ENCODE peak calls at places on chromosomes 1 and 21, in five cellular contexts. U, C, J, O and A are unnamed samples.

GRCh38 chr1:97646071-97646470 is 274.8 kb downstream of the DPYD start:
- DNase-seq in U (no peak), C (no peak), J (no peak), O (no peak), A (no peak)

GRCh38 chr1:213060836-213061235 is 9.8 kb downstream of the RPS6KC1 start:
- DNase-seq in U (no peak), C (no peak), J (no peak), O (no peak), A (no peak)

GRCh38 chr1:20603473-20604464 is 14.9 kb downstream of the CDA start:
- DNase-seq in U (no peak), C (no peak), J (peak), O (peak), A (no peak)

GRCh38 chr1:175887981-175888428 is 144.6 kb upstream of the TNR start:
- DNase-seq in U (no peak), C (peak), J (peak), O (peak), A (peak)

GRCh38 chr1:7218210-7218832 is 433.1 kb downstream of the CAMTA1 start:
- DNase-seq in U (peak), C (peak), J (peak), O (peak), A (peak)

GRCh38 chr1:67146539-67146938 is 11.8 kb upstream of the C1orf141 start:
- DNase-seq in U (no peak), C (no peak), J (no peak), O (no peak), A (no peak)

GRCh38 chr1:111660204-111661150 is 40.9 kb downstream of the RAP1A start:
- DNase-seq in U (no peak), C (no peak), J (no peak), O (peak), A (no peak)

GRCh38 chr1:73673980-73674379 is 524.0 kb downstream of the LRRIQ3 start:
- DNase-seq in U (no peak), C (no peak), J (peak), O (no peak), A (no peak)

GRCh38 chr1:55275976-55276375 is 60.8 kb upstream of the USP24 start:
- DNase-seq in U (no peak), C (no peak), J (no peak), O (peak), A (no peak)

GRCh38 chr1:221994939-221995338 is 253.1 kb upstream of the DUSP10 start:
- DNase-seq in U (no peak), C (no peak), J (no peak), O (peak), A (no peak)

GRCh38 chr1:36083635-36084501 is at the start of gene TEKT2:
- DNase-seq in U (no peak), C (peak), J (no peak), O (peak), A (peak)

GRCh38 chr1:213561870-213562269 is 425.9 kb upstream of the PROX1 start:
- DNase-seq in U (no peak), C (no peak), J (no peak), O (no peak), A (no peak)

GRCh38 chr1:154972517-154973343 is 1.8 kb upstream of the CKS1B start:
- DNase-seq in U (no peak), C (peak), J (peak), O (peak), A (no peak)

GRCh38 chr1:203408485-203409229 is 57.7 kb upstream of the FMOD start:
- DNase-seq in U (no peak), C (no peak), J (peak), O (peak), A (no peak)

GRCh38 chr21:37531402-37532042 is 164.9 kb downstream of the DYRK1A start:
- DNase-seq in U (no peak), C (no peak), J (no peak), O (no peak), A (no peak)

GRCh38 chr1:184941094-184941733 is 33.1 kb downstream of the NIBAN1 start:
- DNase-seq in U (no peak), C (no peak), J (no peak), O (no peak), A (no peak)

GRCh38 chr1:206863266-206863665 is 2.2 kb upstream of the IL20 start:
- DNase-seq in U (no peak), C (no peak), J (no peak), O (no peak), A (no peak)

GRCh38 chr21:45573452-45574035 is 31.3 kb upstream of the SLC19A1 start:
- DNase-seq in U (no peak), C (no peak), J (no peak), O (no peak), A (no peak)

GRCh38 chr21:31908106-31909031 is 35.5 kb downstream of the HUNK start:
- DNase-seq in U (no peak), C (peak), J (peak), O (peak), A (no peak)

GRCh38 chr1:227849251-227849650 is 33.8 kb downstream of the PRSS38 start:
- DNase-seq in U (no peak), C (no peak), J (no peak), O (no peak), A (no peak)

GRCh38 chr1:32685498-32685897 is 17.1 kb downstream of the SYNC start:
- DNase-seq in U (no peak), C (no peak), J (no peak), O (no peak), A (no peak)

GRCh38 chr1:151175910-151176309 is at the start of gene TMOD4:
- DNase-seq in U (no peak), C (no peak), J (no peak), O (peak), A (no peak)

GRCh38 chr1:170535418-170535817 is 3.5 kb downstream of the GORAB start:
- DNase-seq in U (no peak), C (no peak), J (no peak), O (no peak), A (no peak)

GRCh38 chr1:83746234-83746633 is 252.7 kb downstream of the TTLL7 start:
- DNase-seq in U (no peak), C (no peak), J (no peak), O (no peak), A (no peak)

GRCh38 chr1:109191377-109191776 is 22.3 kb upstream of the SARS1 start:
- DNase-seq in U (no peak), C (peak), J (no peak), O (no peak), A (no peak)
- TF ChIP-seq CTCF in U (no peak), C (peak), J (no peak), O (peak), A (no peak)

DNA sequence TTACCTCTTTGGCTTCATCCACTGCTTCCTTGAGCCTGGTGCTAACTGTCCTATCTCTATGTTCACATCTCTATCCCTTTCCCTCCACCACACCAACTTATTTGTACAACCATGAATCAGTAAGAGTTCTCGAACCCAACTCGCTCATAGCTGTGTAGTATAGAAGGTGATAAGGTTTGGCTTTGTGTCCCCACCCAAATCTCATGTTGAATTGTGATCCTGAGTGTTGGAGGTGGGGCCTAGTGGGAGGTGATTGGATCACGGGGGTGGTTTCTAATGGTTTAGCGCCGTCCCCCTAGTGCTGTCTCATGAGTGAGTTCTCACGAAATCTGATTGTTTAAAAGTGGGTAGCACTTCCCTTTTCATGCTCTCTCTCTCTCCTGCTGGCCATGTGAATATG is 235.6 kb upstream of the FMN2 start:
- DNase-seq in U (no peak), C (no peak), J (no peak), O (no peak), A (no peak)
- TF ChIP-seq CTCF in U (no peak), C (no peak), J (no peak), O (no peak), A (no peak)

DNA sequence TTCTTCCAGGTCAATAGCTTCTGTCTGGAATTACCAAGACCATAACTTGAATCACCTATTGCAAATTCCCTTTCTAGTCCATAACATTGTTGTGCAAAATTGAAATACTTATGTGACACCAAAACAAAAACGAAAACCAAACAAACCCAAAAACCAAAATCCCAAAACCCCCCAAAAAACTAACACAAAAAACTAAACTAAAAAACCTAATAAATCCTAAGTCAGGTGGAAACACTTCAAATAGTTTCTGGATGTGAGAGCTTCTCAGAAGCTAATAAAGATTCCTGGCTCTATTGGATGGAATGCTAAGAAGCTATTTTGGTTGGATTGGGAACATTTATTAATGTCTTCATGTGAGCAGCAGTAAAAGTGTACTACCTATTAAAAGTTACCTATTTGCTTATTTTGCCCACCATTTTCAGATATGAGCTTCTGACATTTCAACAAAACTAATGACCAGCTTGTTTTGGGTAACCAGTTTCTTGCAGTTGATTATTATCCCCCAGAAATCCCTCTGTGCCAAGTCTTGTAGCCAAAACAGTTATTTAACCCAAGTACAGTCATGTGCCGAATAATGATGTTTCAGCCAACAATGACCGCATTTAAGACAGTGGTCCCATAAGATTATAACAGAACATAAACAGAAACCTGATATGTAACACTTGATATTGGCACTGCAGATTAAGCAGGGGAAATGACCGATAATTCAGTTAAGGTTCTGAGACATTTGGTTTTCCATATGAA is 76.4 kb downstream of the LTN1 start:
- DNase-seq in U (no peak), C (no peak), J (no peak), O (peak), A (no peak)
- TF ChIP-seq CTCF in U (no peak), C (no peak), J (no peak), O (no peak), A (no peak)

GRCh38 chr21:25313891-25314646 is 293.2 kb downstream of the MRPL39 start:
- DNase-seq in U (no peak), C (no peak), J (peak), O (peak), A (no peak)
- TF ChIP-seq CTCF in U (no peak), C (peak), J (peak), O (peak), A (peak)

DNA sequence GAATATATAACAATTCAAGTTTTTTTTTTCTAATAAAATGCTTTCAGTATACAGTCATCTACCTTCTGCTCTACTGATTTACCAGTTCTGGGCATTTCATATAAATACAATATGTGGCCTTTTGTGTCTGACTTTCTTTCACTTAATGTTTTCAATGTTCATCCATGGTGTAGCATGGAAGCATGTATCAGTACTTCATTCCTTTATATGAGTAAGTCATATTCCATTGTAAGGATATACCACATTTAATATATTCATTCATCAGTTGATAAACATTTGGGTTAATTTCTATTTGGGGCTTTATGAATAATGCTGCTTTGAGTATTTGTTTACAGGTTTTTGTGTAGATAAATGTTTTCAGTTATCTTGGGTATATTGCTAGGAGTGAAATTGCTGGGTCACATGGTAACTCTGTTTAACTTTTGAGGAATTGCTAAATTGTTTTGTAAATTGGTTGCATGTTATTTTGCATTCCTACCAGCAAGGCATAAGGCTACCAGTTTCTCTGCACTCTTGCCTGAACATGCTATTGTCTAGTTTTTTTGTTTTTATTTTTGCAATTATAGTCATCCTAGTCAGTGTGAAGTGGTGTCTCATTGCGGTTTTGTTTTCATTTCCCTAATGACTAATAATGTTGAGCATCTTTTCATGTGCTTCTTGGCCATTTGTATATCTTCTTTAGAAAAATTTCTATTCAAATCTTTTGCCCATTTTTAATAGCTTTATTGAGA is 206.1 kb downstream of the TM2D1 start:
- DNase-seq in U (no peak), C (no peak), J (peak), O (peak), A (no peak)
- TF ChIP-seq CTCF in U (no peak), C (no peak), J (peak), O (peak), A (no peak)

DNA sequence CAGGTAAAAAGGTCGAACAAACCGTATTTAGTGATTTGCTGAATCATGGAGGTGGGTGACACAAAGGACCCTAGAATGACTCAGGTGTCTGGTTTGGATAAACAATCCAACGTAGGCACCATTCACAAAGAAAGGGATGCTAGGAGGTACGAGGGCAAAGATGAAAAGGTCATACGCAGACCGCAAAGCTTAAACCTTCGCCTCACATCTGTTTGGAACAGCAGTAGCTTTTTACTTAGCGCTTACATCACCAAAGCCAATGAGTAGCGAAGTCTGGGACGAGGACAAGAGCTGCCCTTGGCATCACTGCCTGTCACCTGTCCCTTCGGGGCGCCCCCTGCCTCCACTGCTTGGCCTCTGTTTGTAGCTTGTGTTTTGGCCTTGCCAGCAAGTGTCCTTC is 350.2 kb downstream of the SMYD3 start:
- DNase-seq in U (no peak), C (peak), J (no peak), O (no peak), A (no peak)
- TF ChIP-seq CTCF in U (no peak), C (peak), J (no peak), O (no peak), A (no peak)

DNA sequence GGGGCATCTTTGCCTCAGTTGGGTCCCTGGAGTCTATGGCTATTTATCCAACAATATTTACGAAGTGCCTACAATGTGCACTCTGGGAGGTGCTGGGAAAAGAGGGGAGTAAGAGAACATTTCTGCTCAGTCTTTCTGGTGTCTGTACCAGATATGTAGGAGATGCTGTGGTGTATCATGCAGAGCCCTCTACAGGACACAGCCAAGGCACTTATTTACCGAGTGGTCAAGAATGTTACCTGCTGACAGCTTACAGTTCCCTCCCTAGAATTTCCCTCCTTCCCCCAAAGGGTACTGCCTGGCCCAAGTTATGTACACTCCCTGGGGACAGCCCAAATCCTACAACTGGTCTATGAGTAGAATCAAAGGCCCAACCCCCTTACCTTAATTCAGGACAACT is 177.7 kb downstream of the C1orf94 start:
- DNase-seq in U (no peak), C (no peak), J (no peak), O (no peak), A (no peak)
- TF ChIP-seq CTCF in U (no peak), C (peak), J (no peak), O (no peak), A (no peak)

DNA sequence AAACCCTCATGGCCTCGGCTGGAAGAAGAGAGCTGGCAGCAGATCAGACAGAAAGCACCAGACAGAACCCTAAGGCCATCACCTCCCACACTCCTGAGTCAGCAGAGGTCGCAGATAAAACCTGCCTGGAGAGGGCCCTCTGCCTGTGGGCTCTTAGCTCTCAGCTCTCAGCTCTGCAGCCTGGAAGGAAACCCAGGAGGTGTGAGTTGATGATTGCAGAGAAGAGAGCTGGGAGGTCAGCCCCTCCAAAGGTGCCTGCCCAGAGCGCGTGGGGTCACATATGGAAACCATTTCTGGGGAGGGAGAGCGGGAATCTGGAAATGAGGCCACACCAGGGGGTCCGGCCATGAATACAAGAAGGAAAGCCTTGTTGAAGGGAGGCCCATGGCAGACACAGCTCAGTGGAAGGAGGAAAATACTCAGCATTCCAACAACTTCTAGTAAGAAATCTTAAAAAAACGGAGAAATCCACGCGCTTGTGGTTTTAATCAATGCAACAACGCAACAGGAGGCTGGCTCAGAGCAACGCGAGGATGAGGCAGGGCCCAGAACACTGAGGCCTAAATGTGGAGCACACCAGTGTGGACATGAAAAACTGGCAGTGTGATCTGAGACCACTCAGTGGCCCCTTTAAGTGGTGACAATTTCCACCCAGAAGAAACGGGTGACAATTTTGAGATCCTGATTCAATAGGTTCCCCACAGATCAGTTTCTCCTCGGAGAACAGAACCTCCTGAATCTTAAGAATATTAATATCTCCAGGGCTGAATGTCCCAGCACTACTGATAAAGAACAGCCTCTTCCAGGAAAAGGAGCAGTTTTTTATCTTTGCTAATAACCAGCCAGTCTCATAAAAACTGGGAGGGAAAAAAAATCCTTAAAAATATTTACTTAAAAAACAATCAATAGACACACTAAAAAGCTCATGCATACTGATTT is 45.7 kb downstream of the PSMG1 start:
- DNase-seq in U (no peak), C (peak), J (peak), O (peak), A (no peak)
- TF ChIP-seq CTCF in U (no peak), C (peak), J (no peak), O (no peak), A (no peak)

GRCh38 chr1:244833734-244834595 is 1.5 kb upstream of the COX20 start:
- DNase-seq in U (peak), C (peak), J (peak), O (peak), A (peak)
- TF ChIP-seq CTCF in U (no peak), C (peak), J (no peak), O (peak), A (peak)